ENCODE peak calls at places on chromosomes 1 and 21, in five cellular contexts. L is stimulated activated CD4-positive, alpha-beta T cell treated with anti-CD3 and anti-CD28 coated beads, Interleukin-12 subunit alpha, Interleukin-12 subunit beta, amount 100 ng/mL, for 24 hours; V is NCI-H345; Q is activated gamma-delta T cell treated with anti-CD3 and anti-CD28 coated beads, Interleukin-2, amount 50 U/mL, for 16 hours; K is ovary. O is an unnamed sample.

GRCh38 chr1:206770531-206771352 is at the start of gene IL19:
- DNase-seq in K (no peak), Q (no peak), V (no peak), L (no peak), O (no peak)

GRCh38 chr1:87685366-87686136 is 356.9 kb downstream of the LMO4 start:
- DNase-seq in L (no peak), V (no peak), Q (no peak), K (no peak), O (no peak)

GRCh38 chr1:28887418-28887834 is 26.9 kb upstream of the EPB41 start:
- DNase-seq in V (peak; percentile 16), Q (peak; percentile 37), L (no peak), K (peak; percentile 50), O (no peak)

GRCh38 chr1:235023197-235024044 is 105.2 kb downstream of the TOMM20 start:
- DNase-seq in Q (no peak), L (no peak), K (no peak), V (no peak), O (no peak)

GRCh38 chr1:203274603-203275381 is 30.5 kb upstream of the BTG2 start:
- DNase-seq in V (no peak), K (peak; percentile 77), L (no peak), Q (no peak), O (no peak)

GRCh38 chr1:175824079-175824478 is 80.7 kb upstream of the TNR start:
- DNase-seq in K (no peak), L (no peak), V (no peak), Q (no peak), O (no peak)

GRCh38 chr1:215118081-215118480 is 35.5 kb downstream of the KCNK2 start:
- DNase-seq in Q (no peak), L (no peak), K (no peak), V (no peak), O (no peak)

GRCh38 chr1:209389258-209389657 is 194.3 kb upstream of the CAMK1G start:
- DNase-seq in K (no peak), V (no peak), Q (no peak), L (no peak), O (no peak)

GRCh38 chr1:177897601-177898376 is 72.1 kb downstream of the SEC16B start:
- DNase-seq in L (no peak), V (peak; percentile 91), Q (no peak), K (no peak), O (peak; percentile 94)

GRCh38 chr1:200673952-200674823 is 4.5 kb upstream of the DDX59 start:
- DNase-seq in L (no peak), V (no peak), K (no peak), Q (no peak), O (no peak)

GRCh38 chr1:79323240-79324025 is 316.9 kb upstream of the ADGRL4 start:
- DNase-seq in Q (no peak), V (no peak), K (no peak), L (no peak), O (no peak)

GRCh38 chr1:226881515-226882185 is 11.2 kb downstream of the PSEN2 start:
- DNase-seq in L (no peak), V (no peak), Q (no peak), K (no peak), O (no peak)

GRCh38 chr1:2076826-2077225 is 26.6 kb downstream of the PRKCZ start:
- DNase-seq in K (no peak), Q (no peak), V (no peak), L (no peak), O (no peak)

GRCh38 chr1:112502827-112503226 is 5.9 kb upstream of the WNT2B start:
- DNase-seq in V (no peak), L (no peak), Q (no peak), K (no peak), O (no peak)

GRCh38 chr1:5847013-5847654 is 145.1 kb downstream of the NPHP4 start:
- DNase-seq in Q (no peak), V (no peak), L (no peak), K (no peak), O (no peak)

GRCh38 chr21:34967509-34968289 is 81.4 kb downstream of the RUNX1 start:
- DNase-seq in Q (no peak), V (no peak), L (no peak), K (no peak), O (no peak)

GRCh38 chr1:178931843-178932551 is 61.1 kb upstream of the ANGPTL1 start:
- DNase-seq in L (no peak), K (peak; percentile 94), Q (no peak), V (no peak), O (no peak)

GRCh38 chr21:45698493-45698947 is 55.0 kb downstream of the PCBP3 start:
- DNase-seq in K (no peak), L (no peak), V (no peak), Q (no peak), O (no peak)

GRCh38 chr1:65896721-65897120 is 104.0 kb downstream of the PDE4B start:
- DNase-seq in V (no peak), Q (no peak), L (no peak), K (no peak), O (no peak)

GRCh38 chr1:13583964-13584791 is 546 bp downstream of the PDPN start:
- DNase-seq in K (peak; percentile 65), L (no peak), V (no peak), Q (no peak), O (no peak)

GRCh38 chr1:2555634-2556276 is 416 bp upstream of the TNFRSF14 start:
- DNase-seq in K (peak; percentile 85), V (peak; percentile 53), L (no peak), Q (peak; percentile 52), O (no peak)

GRCh38 chr1:230256896-230257295 is 169.2 kb downstream of the PGBD5 start:
- DNase-seq in V (no peak), L (no peak), K (no peak), Q (no peak), O (no peak)

GRCh38 chr1:29901618-29902017 is 665.3 kb downstream of the PTPRU start:
- DNase-seq in L (no peak), V (no peak), K (no peak), Q (no peak), O (peak; percentile 53)

GRCh38 chr1:14215151-14215550 is 383.3 kb upstream of the KAZN start:
- DNase-seq in L (no peak), V (no peak), Q (no peak), K (no peak), O (no peak)

GRCh38 chr1:179369751-179370341 is 4.1 kb downstream of the AXDND1 start:
- DNase-seq in L (no peak), V (peak; percentile 83), K (no peak), Q (peak; percentile 11), O (peak; percentile 84)

GRCh38 chr1:31691446-31691845 is 12.4 kb downstream of the COL16A1 start:
- DNase-seq in V (no peak), K (no peak), L (no peak), Q (no peak), O (no peak)

GRCh38 chr1:158248122-158248521 is 6.1 kb upstream of the CD1A start:
- DNase-seq in K (peak; percentile 13), L (no peak), Q (no peak), V (no peak), O (no peak)

GRCh38 chr1:208100906-208101305 is 143.3 kb downstream of the PLXNA2 start:
- DNase-seq in V (peak; percentile 62), K (no peak), Q (no peak), L (no peak), O (peak; percentile 87)

GRCh38 chr1:154842635-154843034 is 27.4 kb downstream of the KCNN3 start:
- DNase-seq in L (no peak), Q (no peak), V (no peak), K (no peak), O (no peak)

GRCh38 chr21:43613755-43614638 is 45.3 kb downstream of the HSF2BP start:
- DNase-seq in V (no peak), K (no peak), L (no peak), Q (no peak), O (no peak)

GRCh38 chr1:39047374-39048229 is 21.5 kb downstream of the NDUFS5 start:
- DNase-seq in V (no peak), Q (no peak), K (peak; percentile 67), L (no peak), O (no peak)